ENCODE peak calls at places on chromosomes 1 and 21, in seven cellular contexts. One of them, this sample, is unnamed.

GRCh38 chr1:10693497-10694273 is 102.8 kb downstream of the CASZ1 start:
- DNase-seq in T-helper 17 cell: peak
- DNase-seq in caudate nucleus: no peak
- DNase-seq in IMR-90: no peak
- DNase-seq in amniotic stem cell: no peak
- DNase-seq in thyroid gland: peak
- DNase-seq in HTR-8/SVneo: peak
- DNase-seq in this sample: no peak

GRCh38 chr1:182624582-182624981 is 20.4 kb upstream of the RGS16 start:
- DNase-seq in T-helper 17 cell: no peak
- DNase-seq in caudate nucleus: no peak
- DNase-seq in IMR-90: no peak
- DNase-seq in amniotic stem cell: no peak
- DNase-seq in thyroid gland: no peak
- DNase-seq in HTR-8/SVneo: no peak
- DNase-seq in this sample: no peak

GRCh38 chr21:16179732-16180131 is 449.9 kb downstream of the USP25 start:
- DNase-seq in T-helper 17 cell: no peak
- DNase-seq in caudate nucleus: no peak
- DNase-seq in IMR-90: no peak
- DNase-seq in amniotic stem cell: no peak
- DNase-seq in thyroid gland: no peak
- DNase-seq in HTR-8/SVneo: no peak
- DNase-seq in this sample: no peak

GRCh38 chr1:53549781-53550180 is 90.6 kb downstream of the DMRTB1 start:
- DNase-seq in T-helper 17 cell: no peak
- DNase-seq in caudate nucleus: no peak
- DNase-seq in IMR-90: no peak
- DNase-seq in amniotic stem cell: no peak
- DNase-seq in thyroid gland: no peak
- DNase-seq in HTR-8/SVneo: no peak
- DNase-seq in this sample: no peak

GRCh38 chr1:223244366-223245103 is 101.5 kb upstream of the TLR5 start:
- DNase-seq in T-helper 17 cell: no peak
- DNase-seq in caudate nucleus: no peak
- DNase-seq in IMR-90: peak
- DNase-seq in amniotic stem cell: no peak
- DNase-seq in thyroid gland: no peak
- DNase-seq in HTR-8/SVneo: no peak
- DNase-seq in this sample: no peak

GRCh38 chr1:64209221-64209620 is 5.8 kb downstream of the UBE2U start:
- DNase-seq in T-helper 17 cell: no peak
- DNase-seq in caudate nucleus: no peak
- DNase-seq in IMR-90: no peak
- DNase-seq in amniotic stem cell: no peak
- DNase-seq in thyroid gland: no peak
- DNase-seq in HTR-8/SVneo: no peak
- DNase-seq in this sample: no peak

GRCh38 chr1:48889088-48889487 is 112.4 kb upstream of the BEND5 start:
- DNase-seq in T-helper 17 cell: no peak
- DNase-seq in caudate nucleus: no peak
- DNase-seq in IMR-90: no peak
- DNase-seq in amniotic stem cell: no peak
- DNase-seq in thyroid gland: no peak
- DNase-seq in HTR-8/SVneo: no peak
- DNase-seq in this sample: no peak

GRCh38 chr1:53616927-53617326 is 122.0 kb downstream of the GLIS1 start:
- DNase-seq in T-helper 17 cell: no peak
- DNase-seq in caudate nucleus: no peak
- DNase-seq in IMR-90: peak
- DNase-seq in amniotic stem cell: no peak
- DNase-seq in thyroid gland: no peak
- DNase-seq in HTR-8/SVneo: no peak
- DNase-seq in this sample: no peak

GRCh38 chr1:244444854-244445253 is 6.9 kb downstream of the ADSS2 start:
- DNase-seq in T-helper 17 cell: no peak
- DNase-seq in caudate nucleus: no peak
- DNase-seq in IMR-90: no peak
- DNase-seq in amniotic stem cell: no peak
- DNase-seq in thyroid gland: no peak
- DNase-seq in HTR-8/SVneo: no peak
- DNase-seq in this sample: no peak

GRCh38 chr21:46080171-46081021 is 17.5 kb upstream of the COL6A2 start:
- DNase-seq in T-helper 17 cell: no peak
- DNase-seq in caudate nucleus: no peak
- DNase-seq in IMR-90: no peak
- DNase-seq in amniotic stem cell: no peak
- DNase-seq in thyroid gland: no peak
- DNase-seq in HTR-8/SVneo: no peak
- DNase-seq in this sample: no peak

This sample was measured in occipital lobe.